ENCODE peak calls at places on chromosomes 4 and X, in seven cellular contexts. V is pancreas, D is testis, P is coronary artery, T is fibroblast of mammary gland, H is cardiac fibroblast, Y is cardiac muscle cell. A is an unnamed sample.

GRCh38 chr4:150140774-150141400 is 62.6 kb downstream of the DCLK2 start:
- DNase-seq in D (no peak), T (peak; percentile 79), P (no peak), Y (no peak), V (no peak), H (peak; percentile 74), A (peak; percentile 80)

GRCh38 chr4:77893451-77893850 is 30.8 kb downstream of the MRPL1 start:
- DNase-seq in P (no peak), D (no peak), V (no peak), Y (no peak), T (no peak), H (no peak), A (no peak)

GRCh38 chr4:76605099-76605563 is 170.1 kb downstream of the SHROOM3 start:
- DNase-seq in Y (no peak), D (no peak), V (no peak), P (no peak), T (peak; percentile 73), H (no peak), A (no peak)

GRCh38 chr4:102642571-102643298 is 118.0 kb downstream of the MANBA start:
- DNase-seq in V (no peak), H (peak; percentile 61), T (peak; percentile 68), P (no peak), D (no peak), Y (no peak), A (no peak)

GRCh38 chr4:124783847-124784246 is 71.3 kb upstream of the ANKRD50 start:
- DNase-seq in Y (no peak), P (no peak), V (no peak), H (peak; percentile 71), T (peak; percentile 59), D (no peak), A (peak; percentile 58)

GRCh38 chrX:9197231-9197630 is 163.3 kb upstream of the FAM9B start:
- DNase-seq in T (peak; percentile 71), Y (no peak), H (peak; percentile 36), D (no peak), V (no peak), P (no peak), A (no peak)

GRCh38 chr4:15333692-15334633 is 93.9 kb upstream of the C1QTNF7 start:
- DNase-seq in D (no peak), Y (no peak), P (no peak), V (no peak), T (peak; percentile 89), H (no peak), A (peak; percentile 68)

GRCh38 chr4:20426028-20426427 is 174.3 kb downstream of the SLIT2 start:
- DNase-seq in V (no peak), Y (no peak), T (no peak), D (no peak), P (no peak), H (no peak), A (no peak)

GRCh38 chrX:10579018-10579752 is 41.2 kb downstream of the MID1 start:
- DNase-seq in H (peak; percentile 87), P (no peak), T (peak; percentile 89), Y (no peak), D (no peak), V (no peak), A (peak; percentile 85)

GRCh38 chrX:72269671-72270251 is 7.3 kb downstream of the RPS4X start:
- DNase-seq in P (no peak), Y (no peak), D (no peak), H (peak; percentile 72), T (peak; percentile 80), V (no peak), A (peak; percentile 79)

GRCh38 chr4:173218411-173219125 is 50.0 kb downstream of the GALNT7 start:
- DNase-seq in H (peak; percentile 65), Y (no peak), V (no peak), T (peak; percentile 55), D (no peak), P (no peak), A (peak; percentile 93)

GRCh38 chr4:123562994-123563745 is 166.6 kb downstream of the SPRY1 start:
- DNase-seq in Y (no peak), P (no peak), H (peak; percentile 73), D (no peak), T (peak; percentile 78), V (no peak), A (no peak)

GRCh38 chr4:88858752-88859151 is 161.1 kb upstream of the NAP1L5 start:
- DNase-seq in T (peak; percentile 30), P (no peak), Y (no peak), V (no peak), H (no peak), D (peak; percentile 23), A (no peak)

GRCh38 chr4:172305698-172306097 is 492.5 kb downstream of the GALNTL6 start:
- DNase-seq in D (no peak), H (no peak), T (no peak), P (no peak), V (no peak), Y (no peak), A (no peak)

GRCh38 chr4:107255114-107255513 is 219.0 kb upstream of the DKK2 start:
- DNase-seq in D (no peak), P (no peak), T (no peak), V (no peak), H (no peak), Y (no peak), A (no peak)

GRCh38 chrX:7286461-7286860 is 138.5 kb upstream of the PUDP start:
- DNase-seq in V (no peak), D (no peak), H (peak; percentile 52), P (no peak), T (peak; percentile 37), Y (no peak), A (no peak)

GRCh38 chr4:165398570-165398969 is 19.8 kb downstream of the CPE start:
- DNase-seq in T (peak; percentile 54), H (peak; percentile 46), D (no peak), V (no peak), Y (peak; percentile 56), P (no peak), A (peak; percentile 69)

GRCh38 chr4:53602390-53602789 is 11.1 kb upstream of the LNX1 start:
- DNase-seq in D (no peak), P (no peak), T (no peak), V (no peak), H (no peak), Y (peak; percentile 82), A (no peak)

GRCh38 chr4:100875296-100876040 is 357.6 kb upstream of the EMCN start:
- DNase-seq in T (no peak), Y (no peak), D (no peak), V (no peak), H (no peak), P (no peak), A (no peak)

GRCh38 chr4:165288226-165288625 is 39.2 kb upstream of the MSMO1 start:
- DNase-seq in H (no peak), D (no peak), V (no peak), T (no peak), Y (no peak), P (no peak), A (peak; percentile 14)

GRCh38 chr4:1446502-1447153 is 40.4 kb upstream of the NKX1-1 start:
- DNase-seq in H (no peak), P (peak; percentile 66), D (peak; percentile 2), T (no peak), Y (no peak), V (peak; percentile 56), A (no peak)

GRCh38 chr4:170089743-170090666 is at the start of gene AADAT:
- DNase-seq in T (peak; percentile 78), H (peak; percentile 81), Y (peak; percentile 93), D (peak; percentile 86), V (peak; percentile 89), P (peak; percentile 81), A (peak; percentile 71)

GRCh38 chr4:81421346-81422218 is 50.1 kb downstream of the RASGEF1B start:
- DNase-seq in V (no peak), Y (no peak), P (no peak), T (peak; percentile 52), H (peak; percentile 68), D (no peak), A (peak; percentile 52)

DNA sequence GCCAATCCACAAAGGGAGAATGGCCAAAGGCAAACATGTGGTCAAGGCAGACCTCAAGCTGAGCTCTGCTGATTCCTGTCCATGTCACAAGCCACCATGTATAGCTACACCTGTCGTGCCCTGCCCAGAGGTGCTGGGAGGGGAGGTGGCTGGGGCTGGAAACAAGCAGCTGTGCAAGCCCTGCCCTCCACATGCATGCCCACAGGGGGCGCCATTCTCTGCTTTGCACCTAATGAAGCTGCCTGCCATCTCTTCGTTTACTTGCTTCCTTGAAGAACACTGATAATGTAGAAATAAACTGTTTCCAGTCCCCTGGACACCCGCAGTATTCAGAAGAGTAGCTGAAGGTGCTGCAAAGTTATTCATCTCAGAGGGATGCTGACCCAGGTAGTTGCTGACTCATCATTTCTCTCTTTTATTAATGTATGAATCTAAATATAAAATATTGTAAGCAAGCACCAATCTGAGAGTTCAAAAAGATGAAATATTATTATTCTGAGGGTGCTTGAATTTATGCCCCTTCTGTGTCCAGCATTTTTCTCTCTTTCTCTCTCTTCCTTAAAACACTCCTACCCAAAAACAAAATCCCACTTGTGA is 278.6 kb downstream of the ADGRA3 start:
- DNase-seq in Y (peak; percentile 47), D (peak; percentile 84), T (peak; percentile 8), H (peak; percentile 4), P (no peak), V (peak; percentile 58), A (no peak)
- H3K4me3 ChIP-seq in Y (no peak overlapping the region), D (no peak overlapping the region), T (no peak overlapping the region), H (no peak overlapping the region), P (no peak overlapping the region), V (no peak overlapping the region), A (no peak overlapping the region)

DNA sequence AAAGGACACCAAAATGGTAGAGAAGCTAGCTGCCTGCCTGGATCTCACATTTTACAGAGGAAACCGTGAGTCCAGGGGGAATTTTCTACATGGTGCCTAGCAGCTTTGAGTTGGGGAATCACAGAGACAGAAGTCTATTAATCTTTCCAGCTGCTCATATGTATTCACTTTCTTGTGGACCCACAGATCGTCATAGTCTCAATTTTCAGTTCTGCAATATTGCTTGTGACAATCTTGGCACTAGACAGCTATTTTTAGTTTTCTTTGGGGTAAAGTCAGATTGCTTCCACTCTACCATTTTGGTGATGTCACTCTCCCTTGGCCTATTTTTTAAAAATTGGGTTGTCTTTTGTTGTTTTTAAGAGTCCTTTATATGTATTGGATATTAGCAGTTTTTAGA is 233.4 kb upstream of the STK26 start:
- DNase-seq in V (no peak), T (no peak), H (no peak), P (no peak), D (no peak), Y (no peak), A (no peak)
- H3K4me3 ChIP-seq in V (no peak overlapping the region), T (no peak overlapping the region), H (no peak overlapping the region), P (no peak overlapping the region), D (no peak overlapping the region), Y (no peak overlapping the region), A (no peak overlapping the region)

GRCh38 chr4:163609046-163609445 is 114.6 kb downstream of the TMA16 start:
- DNase-seq in T (no peak), Y (no peak), D (no peak), P (no peak), V (no peak), H (no peak), A (no peak)
- H3K4me3 ChIP-seq in T (no peak overlapping the region), Y (no peak overlapping the region), D (no peak overlapping the region), P (no peak overlapping the region), V (no peak overlapping the region), H (no peak overlapping the region), A (no peak overlapping the region)

DNA sequence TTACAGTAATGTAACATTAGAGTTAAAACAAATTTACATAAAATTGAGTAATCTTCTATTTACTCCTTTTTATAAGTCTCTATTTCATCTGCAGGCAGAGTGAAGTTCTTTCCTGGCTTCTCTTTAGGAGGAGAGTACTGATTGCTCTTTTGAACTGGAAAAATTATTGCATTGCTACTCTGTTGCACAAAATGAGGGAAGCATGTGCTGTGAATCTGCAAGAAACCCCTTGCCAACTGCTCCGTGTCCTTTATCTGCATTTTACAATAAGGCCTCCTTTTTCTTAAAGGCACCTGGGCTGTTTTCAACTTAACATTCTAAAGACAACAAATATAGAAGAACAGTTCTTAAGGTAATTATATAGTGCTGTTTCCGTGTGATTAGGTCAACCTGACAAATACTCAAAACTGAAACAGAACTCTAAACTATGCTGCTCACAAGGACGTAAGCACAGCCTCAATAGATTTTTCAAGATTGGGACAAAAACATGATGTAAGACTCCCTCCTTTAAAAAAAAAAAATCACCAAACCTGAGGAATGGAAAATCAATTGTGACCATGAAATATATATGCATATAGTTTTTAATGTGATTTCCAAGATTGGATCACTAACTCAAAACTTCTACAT is 716.6 kb upstream of the INTU start:
- DNase-seq in Y (no peak), H (no peak), P (no peak), V (no peak), D (peak; percentile 57), T (no peak), A (no peak)
- H3K4me3 ChIP-seq in Y (no peak overlapping the region), H (no peak overlapping the region), P (peak overlapping the region; percentile 35), V (no peak overlapping the region), D (no peak overlapping the region), T (no peak overlapping the region), A (no peak overlapping the region)

A was measured in astrocyte of the spinal cord.